ENCODE peak calls at places on chromosomes 1 and 21, in seven cellular contexts. One of them, this sample, is unnamed.

GRCh38 chr1:200873671-200874397 is 1.1 kb downstream of the GPR25 start:
- DNase-seq in heart right ventricle: no peak
- DNase-seq in mesendoderm: no peak
- DNase-seq in HCT116: no peak
- DNase-seq in lower lobe of right lung: no peak
- DNase-seq in RWPE2: no peak
- DNase-seq in K562: no peak
- DNase-seq in this sample: no peak

GRCh38 chr1:44543064-44543815 is 131.0 kb downstream of the TMEM53 start:
- DNase-seq in lower lobe of right lung: no peak
- DNase-seq in mesendoderm: peak; percentile 97
- DNase-seq in K562: no peak
- DNase-seq in RWPE2: no peak
- DNase-seq in HCT116: no peak
- DNase-seq in heart right ventricle: no peak
- DNase-seq in this sample: no peak

GRCh38 chr1:26412180-26412840 is 1.7 kb downstream of the LIN28A start:
- DNase-seq in mesendoderm: peak; percentile 99
- DNase-seq in K562: no peak
- DNase-seq in heart right ventricle: no peak
- DNase-seq in lower lobe of right lung: no peak
- DNase-seq in HCT116: no peak
- DNase-seq in RWPE2: no peak
- DNase-seq in this sample: no peak

GRCh38 chr1:64343105-64343960 is 126.6 kb upstream of the CACHD1 start:
- DNase-seq in RWPE2: peak; percentile 89
- DNase-seq in lower lobe of right lung: no peak
- DNase-seq in heart right ventricle: no peak
- DNase-seq in HCT116: peak; percentile 86
- DNase-seq in K562: no peak
- DNase-seq in mesendoderm: peak; percentile 97
- DNase-seq in this sample: no peak

GRCh38 chr21:15005391-15005790 is 59.4 kb downstream of the NRIP1 start:
- DNase-seq in RWPE2: no peak
- DNase-seq in K562: no peak
- DNase-seq in mesendoderm: peak; percentile 88
- DNase-seq in HCT116: no peak
- DNase-seq in heart right ventricle: no peak
- DNase-seq in lower lobe of right lung: no peak
- DNase-seq in this sample: no peak

GRCh38 chr1:110008971-110009565 is 24.5 kb downstream of the AHCYL1 start:
- DNase-seq in mesendoderm: no peak
- DNase-seq in heart right ventricle: no peak
- DNase-seq in HCT116: no peak
- DNase-seq in K562: no peak
- DNase-seq in lower lobe of right lung: no peak
- DNase-seq in RWPE2: no peak
- DNase-seq in this sample: no peak

GRCh38 chr1:186884266-186884665 is 55.5 kb downstream of the PLA2G4A start:
- DNase-seq in K562: no peak
- DNase-seq in HCT116: no peak
- DNase-seq in RWPE2: no peak
- DNase-seq in lower lobe of right lung: no peak
- DNase-seq in mesendoderm: no peak
- DNase-seq in heart right ventricle: no peak
- DNase-seq in this sample: no peak

GRCh38 chr1:71610489-71610888 is 529.7 kb upstream of the ZRANB2 start:
- DNase-seq in HCT116: no peak
- DNase-seq in K562: no peak
- DNase-seq in RWPE2: no peak
- DNase-seq in mesendoderm: no peak
- DNase-seq in lower lobe of right lung: no peak
- DNase-seq in heart right ventricle: no peak
- DNase-seq in this sample: no peak

GRCh38 chr1:226687476-226687875 is 51.6 kb downstream of the ITPKB start:
- DNase-seq in HCT116: no peak
- DNase-seq in mesendoderm: no peak
- DNase-seq in RWPE2: no peak
- DNase-seq in lower lobe of right lung: no peak
- DNase-seq in K562: no peak
- DNase-seq in heart right ventricle: no peak
- DNase-seq in this sample: no peak

GRCh38 chr1:221758455-221758854 is 16.6 kb upstream of the DUSP10 start:
- DNase-seq in mesendoderm: no peak
- DNase-seq in lower lobe of right lung: no peak
- DNase-seq in K562: no peak
- DNase-seq in HCT116: no peak
- DNase-seq in heart right ventricle: no peak
- DNase-seq in RWPE2: no peak
- DNase-seq in this sample: no peak
- H3K4me1 ChIP-seq in mesendoderm: no peaks in the 10 kb centered on the region
- H3K4me1 ChIP-seq in lower lobe of right lung: no peaks in the 10 kb centered on the region
- H3K4me1 ChIP-seq in K562: peaks cover 31% of the 10 kb centered on the region
- H3K4me1 ChIP-seq in HCT116: no peaks in the 10 kb centered on the region
- H3K4me1 ChIP-seq in heart right ventricle: no peaks in the 10 kb centered on the region
- H3K4me1 ChIP-seq in RWPE2: no peaks in the 10 kb centered on the region
- H3K4me1 ChIP-seq in this sample: peaks cover 33% of the 10 kb centered on the region

GRCh38 chr1:115652236-115652788 is 10.5 kb downstream of the VANGL1 start:
- DNase-seq in lower lobe of right lung: no peak
- DNase-seq in K562: no peak
- DNase-seq in HCT116: no peak
- DNase-seq in heart right ventricle: no peak
- DNase-seq in mesendoderm: no peak
- DNase-seq in RWPE2: no peak
- DNase-seq in this sample: no peak

GRCh38 chr1:115654663-115655306 is 13.0 kb downstream of the VANGL1 start:
- DNase-seq in K562: peak; percentile 36
- DNase-seq in RWPE2: no peak
- DNase-seq in mesendoderm: peak; percentile 57
- DNase-seq in heart right ventricle: peak; percentile 38
- DNase-seq in lower lobe of right lung: no peak
- DNase-seq in HCT116: no peak
- DNase-seq in this sample: no peak

GRCh38 chr1:115655916-115656315 is 14.1 kb downstream of the VANGL1 start:
- DNase-seq in heart right ventricle: no peak
- DNase-seq in K562: no peak
- DNase-seq in mesendoderm: no peak
- DNase-seq in HCT116: no peak
- DNase-seq in lower lobe of right lung: no peak
- DNase-seq in RWPE2: no peak
- DNase-seq in this sample: no peak

GRCh38 chr1:115655307-115655664 is 13.5 kb downstream of the VANGL1 start:
- DNase-seq in lower lobe of right lung: no peak
- DNase-seq in RWPE2: no peak
- DNase-seq in heart right ventricle: no peak
- DNase-seq in HCT116: no peak
- DNase-seq in mesendoderm: no peak
- DNase-seq in K562: peak; percentile 34
- DNase-seq in this sample: no peak

DNA sequence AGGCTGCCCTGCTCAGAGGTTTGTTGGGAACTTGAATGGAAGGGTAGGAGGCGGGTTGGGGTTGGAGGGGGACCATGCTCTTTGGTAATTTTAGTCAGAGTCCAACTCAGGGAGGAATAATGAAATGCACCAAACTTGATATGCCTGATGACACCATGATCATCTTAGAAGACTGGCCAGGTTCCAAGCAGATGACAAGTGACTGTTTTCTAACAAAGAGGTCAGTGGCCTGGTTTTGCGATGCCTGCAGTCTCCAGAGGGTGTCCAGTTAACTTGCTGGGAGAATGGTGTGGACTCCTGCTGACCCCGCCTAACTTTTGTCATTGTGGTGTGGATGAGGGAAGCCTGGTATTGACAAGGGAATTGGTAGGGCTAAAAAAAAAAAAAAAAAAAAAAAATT is 12.4 kb downstream of the VANGL1 start:
- DNase-seq in heart right ventricle: no peak
- DNase-seq in mesendoderm: no peak
- DNase-seq in HCT116: no peak
- DNase-seq in lower lobe of right lung: no peak
- DNase-seq in RWPE2: no peak
- DNase-seq in K562: peak; percentile 45
- DNase-seq in this sample: no peak
- H3K4me1 ChIP-seq in heart right ventricle: peaks cover 29% of the 10 kb centered on the region
- H3K4me1 ChIP-seq in mesendoderm: peaks cover 24% of the 10 kb centered on the region
- H3K4me1 ChIP-seq in HCT116: peaks cover 7% of the 10 kb centered on the region
- H3K4me1 ChIP-seq in lower lobe of right lung: peaks cover 33% of the 10 kb centered on the region
- H3K4me1 ChIP-seq in RWPE2: peaks cover 16% of the 10 kb centered on the region
- H3K4me1 ChIP-seq in K562: peaks cover 49% of the 10 kb centered on the region
- H3K4me1 ChIP-seq in this sample: peaks cover 6% of the 10 kb centered on the region

DNA sequence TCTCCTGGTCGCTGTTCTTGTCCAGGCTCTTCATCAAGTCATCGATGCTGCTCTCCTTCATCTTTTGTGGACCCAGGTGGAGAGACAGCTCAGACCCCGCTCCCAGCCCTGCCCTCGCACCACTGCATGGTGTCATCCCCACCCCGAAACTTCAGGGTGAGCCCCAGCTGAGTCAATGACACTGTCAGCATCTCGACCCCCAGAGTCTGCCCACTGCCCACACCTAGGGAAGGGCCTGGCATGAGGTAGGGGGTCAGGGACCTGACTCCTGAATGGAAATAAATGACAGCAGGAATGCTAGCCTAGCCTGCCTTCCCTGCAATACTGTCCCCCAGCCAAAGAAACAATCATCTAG is 1.6 kb upstream of the S100A6 start:
- DNase-seq in lower lobe of right lung: no peak
- DNase-seq in mesendoderm: no peak
- DNase-seq in HCT116: no peak
- DNase-seq in heart right ventricle: no peak
- DNase-seq in RWPE2: no peak
- DNase-seq in K562: peak; percentile 2
- DNase-seq in this sample: no peak
- H3K4me1 ChIP-seq in lower lobe of right lung: peaks cover 63% of the 10 kb centered on the region
- H3K4me1 ChIP-seq in mesendoderm: peaks cover 2% of the 10 kb centered on the region
- H3K4me1 ChIP-seq in HCT116: peaks cover 76% of the 10 kb centered on the region
- H3K4me1 ChIP-seq in heart right ventricle: peaks cover 82% of the 10 kb centered on the region
- H3K4me1 ChIP-seq in RWPE2: peaks cover 28% of the 10 kb centered on the region
- H3K4me1 ChIP-seq in K562: peaks cover 67% of the 10 kb centered on the region
- H3K4me1 ChIP-seq in this sample: no peaks in the 10 kb centered on the region

GRCh38 chr21:36260030-36260787 is 59.8 kb upstream of the MORC3 start:
- DNase-seq in mesendoderm: peak; percentile 53
- DNase-seq in heart right ventricle: peak; percentile 57
- DNase-seq in lower lobe of right lung: no peak
- DNase-seq in RWPE2: no peak
- DNase-seq in K562: peak; percentile 67
- DNase-seq in HCT116: peak; percentile 24
- DNase-seq in this sample: peak; percentile 42
- H3K4me1 ChIP-seq in mesendoderm: no peaks in the 10 kb centered on the region
- H3K4me1 ChIP-seq in heart right ventricle: peaks cover 5% of the 10 kb centered on the region
- H3K4me1 ChIP-seq in lower lobe of right lung: peaks cover 4% of the 10 kb centered on the region
- H3K4me1 ChIP-seq in RWPE2: peaks cover 4% of the 10 kb centered on the region
- H3K4me1 ChIP-seq in K562: no peaks in the 10 kb centered on the region
- H3K4me1 ChIP-seq in HCT116: no peaks in the 10 kb centered on the region
- H3K4me1 ChIP-seq in this sample: no peaks in the 10 kb centered on the region

GRCh38 chr1:100927276-100927675 is 31.4 kb downstream of the SLC30A7 start:
- DNase-seq in K562: no peak
- DNase-seq in HCT116: no peak
- DNase-seq in heart right ventricle: no peak
- DNase-seq in lower lobe of right lung: no peak
- DNase-seq in RWPE2: no peak
- DNase-seq in mesendoderm: peak; percentile 24
- DNase-seq in this sample: no peak

GRCh38 chr1:100926240-100926639 is 30.4 kb downstream of the SLC30A7 start:
- DNase-seq in mesendoderm: no peak
- DNase-seq in lower lobe of right lung: no peak
- DNase-seq in HCT116: no peak
- DNase-seq in RWPE2: no peak
- DNase-seq in K562: no peak
- DNase-seq in heart right ventricle: no peak
- DNase-seq in this sample: no peak

GRCh38 chr1:100924991-100925390 is 29.1 kb downstream of the SLC30A7 start:
- DNase-seq in K562: no peak
- DNase-seq in HCT116: no peak
- DNase-seq in lower lobe of right lung: no peak
- DNase-seq in mesendoderm: no peak
- DNase-seq in heart right ventricle: no peak
- DNase-seq in RWPE2: no peak
- DNase-seq in this sample: no peak

GRCh38 chr1:100921110-100921706 is 25.3 kb downstream of the SLC30A7 start:
- DNase-seq in HCT116: peak; percentile 22
- DNase-seq in lower lobe of right lung: no peak
- DNase-seq in RWPE2: no peak
- DNase-seq in K562: peak; percentile 21
- DNase-seq in mesendoderm: peak; percentile 45
- DNase-seq in heart right ventricle: peak; percentile 11
- DNase-seq in this sample: no peak

GRCh38 chr1:100924212-100924611 is 28.3 kb downstream of the SLC30A7 start:
- DNase-seq in RWPE2: no peak
- DNase-seq in mesendoderm: no peak
- DNase-seq in HCT116: no peak
- DNase-seq in heart right ventricle: no peak
- DNase-seq in lower lobe of right lung: no peak
- DNase-seq in K562: no peak
- DNase-seq in this sample: no peak
- H3K4me1 ChIP-seq in RWPE2: no peaks in the 10 kb centered on the region
- H3K4me1 ChIP-seq in mesendoderm: no peaks in the 10 kb centered on the region
- H3K4me1 ChIP-seq in HCT116: no peaks in the 10 kb centered on the region
- H3K4me1 ChIP-seq in heart right ventricle: peaks cover 3% of the 10 kb centered on the region
- H3K4me1 ChIP-seq in lower lobe of right lung: peaks cover 8% of the 10 kb centered on the region
- H3K4me1 ChIP-seq in K562: no peaks in the 10 kb centered on the region
- H3K4me1 ChIP-seq in this sample: no peaks in the 10 kb centered on the region

GRCh38 chr1:3351300-3352083 is 103.0 kb upstream of the ARHGEF16 start:
- DNase-seq in RWPE2: no peak
- DNase-seq in HCT116: no peak
- DNase-seq in lower lobe of right lung: no peak
- DNase-seq in mesendoderm: no peak
- DNase-seq in K562: no peak
- DNase-seq in heart right ventricle: no peak
- DNase-seq in this sample: no peak
- H3K4me1 ChIP-seq in RWPE2: no peaks in the 10 kb centered on the region
- H3K4me1 ChIP-seq in HCT116: no peaks in the 10 kb centered on the region
- H3K4me1 ChIP-seq in lower lobe of right lung: no peaks in the 10 kb centered on the region
- H3K4me1 ChIP-seq in mesendoderm: peaks cover 5% of the 10 kb centered on the region
- H3K4me1 ChIP-seq in K562: peaks cover 6% of the 10 kb centered on the region
- H3K4me1 ChIP-seq in heart right ventricle: peaks cover 25% of the 10 kb centered on the region
- H3K4me1 ChIP-seq in this sample: peaks cover 10% of the 10 kb centered on the region

GRCh38 chr1:116558140-116558549 is 12.7 kb downstream of the CD58 start:
- DNase-seq in mesendoderm: no peak
- DNase-seq in K562: no peak
- DNase-seq in heart right ventricle: no peak
- DNase-seq in RWPE2: no peak
- DNase-seq in HCT116: no peak
- DNase-seq in lower lobe of right lung: no peak
- DNase-seq in this sample: no peak
- H3K4me1 ChIP-seq in mesendoderm: no peaks in the 10 kb centered on the region
- H3K4me1 ChIP-seq in K562: peaks cover 26% of the 10 kb centered on the region
- H3K4me1 ChIP-seq in heart right ventricle: peaks cover 93% of the 10 kb centered on the region
- H3K4me1 ChIP-seq in RWPE2: peaks cover 38% of the 10 kb centered on the region
- H3K4me1 ChIP-seq in HCT116: peaks cover 33% of the 10 kb centered on the region
- H3K4me1 ChIP-seq in lower lobe of right lung: peaks cover 59% of the 10 kb centered on the region
- H3K4me1 ChIP-seq in this sample: no peaks in the 10 kb centered on the region

GRCh38 chr1:19438552-19439196 is 46.7 kb downstream of the CAPZB start:
- DNase-seq in K562: no peak
- DNase-seq in mesendoderm: no peak
- DNase-seq in RWPE2: no peak
- DNase-seq in lower lobe of right lung: no peak
- DNase-seq in heart right ventricle: no peak
- DNase-seq in HCT116: no peak
- DNase-seq in this sample: no peak
- H3K4me1 ChIP-seq in K562: peaks cover 20% of the 10 kb centered on the region
- H3K4me1 ChIP-seq in mesendoderm: no peaks in the 10 kb centered on the region
- H3K4me1 ChIP-seq in RWPE2: peaks cover 63% of the 10 kb centered on the region
- H3K4me1 ChIP-seq in lower lobe of right lung: peaks cover 90% of the 10 kb centered on the region
- H3K4me1 ChIP-seq in heart right ventricle: peaks cover 99% of the 10 kb centered on the region
- H3K4me1 ChIP-seq in HCT116: peaks cover 15% of the 10 kb centered on the region
- H3K4me1 ChIP-seq in this sample: peaks cover 35% of the 10 kb centered on the region

This sample was measured in pancreas.